ENCODE peak calls at places on chromosomes 6 and 20, in eight cellular contexts. F is spleen, Z is right lobe of liver, A is A549, T is heart left ventricle, K is tibial nerve, I is body of pancreas, B is IMR-90. R is an unnamed sample.
A peak's percentile ranks its signal among the peaks of the same experiment; 100 is the strongest.

GRCh38 chr6:136439514-136440186 is 110.6 kb downstream of the MAP7 start:
- DNase-seq in F (no peak), Z (no peak), A (peak; percentile 78), T (no peak), K (no peak), I (no peak), B (no peak), R (no peak)

GRCh38 chr6:3643921-3644320 is 107.6 kb downstream of the PXDC1 start:
- DNase-seq in F (no peak), Z (no peak), A (no peak), T (no peak), K (no peak), I (no peak), B (no peak), R (no peak)

GRCh38 chr6:139037490-139037889 is 8.9 kb downstream of the ABRACL start:
- DNase-seq in F (no peak), Z (no peak), A (no peak), T (no peak), K (no peak), I (no peak), B (peak; percentile 79), R (no peak)

GRCh38 chr6:31730631-31731086 is 1.6 kb upstream of the DDAH2 start:
- DNase-seq in F (peak; percentile 71), Z (peak; percentile 48), A (no peak), T (no peak), K (no peak), I (no peak), B (no peak), R (no peak)

GRCh38 chr6:137775192-137775591 is 91.9 kb upstream of the TNFAIP3 start:
- DNase-seq in F (no peak), Z (no peak), A (no peak), T (no peak), K (no peak), I (no peak), B (no peak), R (no peak)

GRCh38 chr6:168157272-168158007 is 78.4 kb upstream of the FRMD1 start:
- DNase-seq in F (no peak), Z (no peak), A (peak; percentile 42), T (peak; percentile 12), K (no peak), I (no peak), B (peak; percentile 78), R (peak; percentile 22)

GRCh38 chr6:160837146-160837545 is 135.1 kb downstream of the PLG start:
- DNase-seq in F (no peak), Z (no peak), A (no peak), T (no peak), K (no peak), I (no peak), B (no peak), R (no peak)

GRCh38 chr20:57389695-57390603 is 1.2 kb upstream of the RBM38 start:
- DNase-seq in F (peak; percentile 90), Z (no peak), A (no peak), T (peak; percentile 40), K (no peak), I (no peak), B (no peak), R (peak; percentile 34)

GRCh38 chr6:75676377-75676776 is 72.7 kb upstream of the MYO6 start:
- DNase-seq in F (no peak), Z (no peak), A (no peak), T (no peak), K (no peak), I (no peak), B (no peak), R (no peak)

GRCh38 chr6:14333556-14334305 is 216.2 kb downstream of the CD83 start:
- DNase-seq in F (no peak), Z (no peak), A (no peak), T (no peak), K (no peak), I (no peak), B (peak; percentile 66), R (no peak)

GRCh38 chr6:53593001-53593488 is 48.1 kb upstream of the GCLC start:
- DNase-seq in F (no peak), Z (no peak), A (no peak), T (no peak), K (no peak), I (no peak), B (peak; percentile 79), R (no peak)

GRCh38 chr6:82739266-82739665 is 326.4 kb downstream of the UBE3D start:
- DNase-seq in F (no peak), Z (no peak), A (no peak), T (no peak), K (no peak), I (no peak), B (no peak), R (no peak)

GRCh38 chr6:135722679-135723078 is 128.8 kb upstream of the PDE7B start:
- DNase-seq in F (no peak), Z (no peak), A (peak; percentile 90), T (no peak), K (no peak), I (peak; percentile 48), B (peak; percentile 94), R (no peak)

GRCh38 chr6:36840471-36841461 is 1.5 kb upstream of the CPNE5 start:
- DNase-seq in F (no peak), Z (no peak), A (no peak), T (peak; percentile 46), K (no peak), I (no peak), B (no peak), R (no peak)

GRCh38 chr6:13560651-13561044 is 13.8 kb upstream of the SIRT5 start:
- DNase-seq in F (no peak), Z (no peak), A (no peak), T (no peak), K (no peak), I (no peak), B (no peak), R (no peak)

GRCh38 chr6:159727717-159728440 is 573 bp downstream of the WTAP start:
- DNase-seq in F (no peak), Z (no peak), A (no peak), T (no peak), K (no peak), I (no peak), B (no peak), R (no peak)

GRCh38 chr6:82072771-82073170 is 174.8 kb downstream of the IBTK start:
- DNase-seq in F (no peak), Z (no peak), A (no peak), T (no peak), K (no peak), I (no peak), B (peak; percentile 79), R (no peak)

GRCh38 chr20:50283922-50284810 is 93.5 kb downstream of the CEBPB start:
- DNase-seq in F (peak; percentile 91), Z (peak; percentile 88), A (peak; percentile 80), T (no peak), K (no peak), I (peak; percentile 82), B (peak; percentile 66), R (peak; percentile 86)

GRCh38 chr6:90098637-90099036 is 198.0 kb downstream of the BACH2 start:
- DNase-seq in F (no peak), Z (no peak), A (no peak), T (no peak), K (no peak), I (no peak), B (no peak), R (no peak)

GRCh38 chr6:90095788-90096187 is 200.9 kb downstream of the BACH2 start:
- DNase-seq in F (no peak), Z (no peak), A (no peak), T (no peak), K (no peak), I (no peak), B (no peak), R (no peak)

GRCh38 chr6:90096818-90097217 is 199.8 kb downstream of the BACH2 start:
- DNase-seq in F (no peak), Z (no peak), A (no peak), T (no peak), K (no peak), I (no peak), B (no peak), R (no peak)

GRCh38 chr6:90098025-90098474 is 198.6 kb downstream of the BACH2 start:
- DNase-seq in F (no peak), Z (no peak), A (no peak), T (peak; percentile 52), K (peak; percentile 83), I (peak; percentile 43), B (peak; percentile 89), R (no peak)

GRCh38 chr6:90097357-90097756 is 199.3 kb downstream of the BACH2 start:
- DNase-seq in F (no peak), Z (no peak), A (no peak), T (no peak), K (no peak), I (no peak), B (no peak), R (no peak)
- H3K27ac ChIP-seq in F (no peak overlapping the region), Z (no peak overlapping the region), A (no peak overlapping the region), T (peak overlapping the region; percentile 78), K (peak overlapping the region; percentile 61), I (no peak overlapping the region), B (peak overlapping the region; percentile 65), R (no peak overlapping the region)

GRCh38 chr6:97288188-97288587 is 5.2 kb upstream of the MMS22L start:
- DNase-seq in F (no peak), Z (no peak), A (no peak), T (no peak), K (no peak), I (no peak), B (no peak), R (no peak)

GRCh38 chr6:97280766-97281165 is 2.2 kb downstream of the MMS22L start:
- DNase-seq in F (no peak), Z (no peak), A (no peak), T (no peak), K (no peak), I (no peak), B (no peak), R (no peak)

GRCh38 chr6:97282238-97282725 is 734 bp downstream of the MMS22L start:
- DNase-seq in F (no peak), Z (no peak), A (no peak), T (no peak), K (no peak), I (no peak), B (no peak), R (no peak)

GRCh38 chr6:97282726-97283617 is at the start of gene MMS22L:
- DNase-seq in F (peak; percentile 96), Z (peak; percentile 95), A (peak; percentile 88), T (peak; percentile 94), K (peak; percentile 84), I (peak; percentile 96), B (peak; percentile 94), R (peak; percentile 96)
- TF ChIP-seq POLR2A in F (no peak), Z (no peak), A (no peak), T (no peak), K (no peak), I (peak; percentile 39), B (no peak), R (no peak)

GRCh38 chr6:54681987-54682386 is 164.6 kb upstream of the FAM83B start:
- DNase-seq in F (no peak), Z (no peak), A (peak; percentile 19), T (no peak), K (no peak), I (no peak), B (peak; percentile 84), R (no peak)
- H3K4me3 ChIP-seq in F (no peak overlapping the region), Z (no peak overlapping the region), A (no peak overlapping the region), T (no peak overlapping the region), K (no peak overlapping the region), I (no peak overlapping the region), B (no peak overlapping the region), R (no peak overlapping the region)

DNA sequence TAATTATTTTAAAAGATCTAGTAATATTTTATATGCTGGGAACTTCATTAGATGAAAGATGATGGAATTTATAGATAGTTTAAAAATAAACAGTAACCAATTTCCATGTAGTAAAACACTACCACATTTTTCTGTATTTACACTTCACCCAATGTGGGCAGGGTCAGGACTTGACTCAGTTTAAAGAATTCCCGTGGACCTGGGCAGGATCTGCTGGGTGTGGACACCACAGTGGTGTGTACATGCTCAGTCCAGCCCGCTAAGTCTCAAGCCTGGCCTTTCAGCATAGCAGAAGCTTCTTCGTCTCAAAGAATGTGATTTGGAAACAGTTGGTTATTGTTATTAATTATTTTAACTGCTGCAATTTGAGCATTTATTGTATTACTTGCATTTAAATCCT is 364.2 kb downstream of the SYNE1 start:
- DNase-seq in F (no peak), Z (no peak), A (no peak), T (no peak), K (no peak), I (no peak), B (peak; percentile 30), R (no peak)
- H3K27ac ChIP-seq in F (no peak overlapping the region), Z (no peak overlapping the region), A (no peak overlapping the region), T (peak overlapping the region; percentile 70), K (peak overlapping the region; percentile 13), I (no peak overlapping the region), B (no peak overlapping the region), R (no peak overlapping the region)